ENCODE peak calls at places on chromosome X, in ten cellular contexts. S, R, X, G, N, B, Z, M, K and W are unnamed samples.
A peak's percentile ranks its signal among the peaks of the same experiment; 100 is the strongest.

GRCh38 chrX:36898301-36898700 is 109.9 kb upstream of the FAM47C start:
- DNase-seq in S (no peak), R (no peak), X (peak; percentile 7), G (peak; percentile 5), N (no peak), B (no peak), Z (no peak), M (no peak), K (peak; percentile 0), W (no peak)

GRCh38 chrX:11665144-11666040 is at the start of gene ARHGAP6:
- DNase-seq in S (no peak), R (no peak), X (no peak), G (peak; percentile 43), N (no peak), B (peak; percentile 33), Z (peak; percentile 70), M (no peak), K (peak; percentile 77), W (peak; percentile 80)

GRCh38 chrX:2264179-2265030 is 236.4 kb downstream of the DHRSX start:
- DNase-seq in S (no peak), R (no peak), X (peak; percentile 23), G (no peak), N (no peak), B (no peak), Z (no peak), M (no peak), K (no peak), W (peak; percentile 53)

GRCh38 chrX:14936561-14936960 is 63.3 kb downstream of the MOSPD2 start:
- DNase-seq in S (no peak), R (no peak), X (no peak), G (no peak), N (peak; percentile 33), B (no peak), Z (no peak), M (peak; percentile 27), K (peak; percentile 57), W (no peak)

GRCh38 chrX:10685923-10686595 is 65.7 kb upstream of the MID1 start:
- DNase-seq in S (no peak), R (no peak), X (no peak), G (no peak), N (no peak), B (no peak), Z (no peak), M (no peak), K (no peak), W (no peak)

GRCh38 chrX:30887721-30888120 is 1.3 kb downstream of the TAB3 start:
- DNase-seq in S (no peak), R (no peak), X (no peak), G (no peak), N (no peak), B (no peak), Z (no peak), M (no peak), K (no peak), W (no peak)

GRCh38 chrX:39456894-39457600 is 640.7 kb downstream of the BCOR start:
- DNase-seq in S (no peak), R (no peak), X (no peak), G (no peak), N (no peak), B (no peak), Z (no peak), M (no peak), K (no peak), W (no peak)

GRCh38 chrX:134676440-134676839 is 18.2 kb upstream of the PLAC1 start:
- DNase-seq in S (no peak), R (no peak), X (no peak), G (no peak), N (no peak), B (peak; percentile 68), Z (no peak), M (no peak), K (peak; percentile 57), W (no peak)

GRCh38 chrX:118974088-118974907 is at the start of gene LONRF3:
- DNase-seq in S (peak; percentile 64), R (peak; percentile 57), X (peak; percentile 7), G (no peak), N (no peak), B (no peak), Z (peak; percentile 49), M (no peak), K (peak; percentile 29), W (peak; percentile 74)